ENCODE peak calls at places on chromosomes 2 and 18, in eight cellular contexts. V is neural progenitor cell; E is tibial nerve; O is heart right ventricle; B is CD8-positive, alpha-beta T cell; U is GM23248; S is psoas muscle; D is neuronal stem cell. P is an unnamed sample.

GRCh38 chr18:39345321-39345720 is 1779.7 kb upstream of the CELF4 start:
- DNase-seq in E (no peak), D (no peak), B (no peak), O (no peak), V (no peak), U (no peak), S (no peak), P (no peak)

GRCh38 chr2:160869411-160869810 is 290.8 kb upstream of the TANK start:
- DNase-seq in S (no peak), B (no peak), O (no peak), V (no peak), U (peak), E (peak), D (no peak), P (no peak)

GRCh38 chr2:231011526-231011925 is 15.6 kb downstream of the SPATA3 start:
- DNase-seq in D (no peak), E (no peak), S (no peak), B (no peak), O (no peak), U (no peak), V (no peak), P (no peak)

GRCh38 chr2:61405813-61406212 is 65.1 kb downstream of the USP34 start:
- DNase-seq in B (no peak), O (no peak), V (no peak), E (no peak), S (no peak), D (no peak), U (no peak), P (no peak)

GRCh38 chr18:63975632-63976031 is 5.8 kb downstream of the SERPINB8 start:
- DNase-seq in V (no peak), B (no peak), E (no peak), O (no peak), D (no peak), U (no peak), S (no peak), P (no peak)

GRCh38 chr2:160583823-160584537 is 90.4 kb upstream of the RBMS1 start:
- DNase-seq in U (no peak), O (no peak), D (no peak), E (no peak), B (no peak), V (no peak), S (no peak), P (no peak)

GRCh38 chr2:107808986-107809385 is 17.7 kb upstream of the RGPD4 start:
- DNase-seq in V (no peak), O (peak), D (no peak), S (peak), U (peak), E (no peak), B (no peak), P (no peak)

GRCh38 chr2:68932392-68932791 is 20.3 kb downstream of the GKN2 start:
- DNase-seq in V (no peak), O (no peak), E (no peak), B (no peak), D (no peak), S (no peak), U (no peak), P (no peak)

GRCh38 chr2:20135631-20136050 is 84.2 kb upstream of the LAPTM4A start:
- DNase-seq in D (peak), B (peak), E (peak), U (peak), V (peak), S (peak), O (peak), P (no peak)

GRCh38 chr2:173027181-173028128 is 48.2 kb upstream of the MAP3K20 start:
- DNase-seq in O (peak), V (peak), S (peak), E (peak), U (peak), B (peak), D (peak), P (peak)
- H3K27ac ChIP-seq in O (peak), V (no peak), S (peak), E (peak), U (no peak), B (no peak), D (no peak), P (no peak)

GRCh38 chr2:173435574-173435973 is 80.9 kb downstream of the CDCA7 start:
- DNase-seq in O (no peak), D (no peak), S (no peak), B (no peak), V (no peak), E (no peak), U (no peak), P (no peak)

GRCh38 chr2:173434729-173435345 is 80.2 kb downstream of the CDCA7 start:
- DNase-seq in V (no peak), U (no peak), S (no peak), E (no peak), O (no peak), B (no peak), D (no peak), P (no peak)

GRCh38 chr2:173431191-173431590 is 76.5 kb downstream of the CDCA7 start:
- DNase-seq in B (no peak), S (no peak), E (no peak), O (no peak), V (no peak), U (no peak), D (no peak), P (no peak)

GRCh38 chr2:173436088-173436487 is 81.4 kb downstream of the CDCA7 start:
- DNase-seq in D (no peak), O (no peak), B (no peak), E (no peak), U (no peak), V (no peak), S (no peak), P (no peak)

GRCh38 chr2:173432049-173432754 is 77.5 kb downstream of the CDCA7 start:
- DNase-seq in O (no peak), E (no peak), D (no peak), S (no peak), V (no peak), B (no peak), U (peak), P (no peak)
- H3K27ac ChIP-seq in O (no peak), E (no peak), D (no peak), S (no peak), V (no peak), B (no peak), U (no peak), P (no peak)

DNA sequence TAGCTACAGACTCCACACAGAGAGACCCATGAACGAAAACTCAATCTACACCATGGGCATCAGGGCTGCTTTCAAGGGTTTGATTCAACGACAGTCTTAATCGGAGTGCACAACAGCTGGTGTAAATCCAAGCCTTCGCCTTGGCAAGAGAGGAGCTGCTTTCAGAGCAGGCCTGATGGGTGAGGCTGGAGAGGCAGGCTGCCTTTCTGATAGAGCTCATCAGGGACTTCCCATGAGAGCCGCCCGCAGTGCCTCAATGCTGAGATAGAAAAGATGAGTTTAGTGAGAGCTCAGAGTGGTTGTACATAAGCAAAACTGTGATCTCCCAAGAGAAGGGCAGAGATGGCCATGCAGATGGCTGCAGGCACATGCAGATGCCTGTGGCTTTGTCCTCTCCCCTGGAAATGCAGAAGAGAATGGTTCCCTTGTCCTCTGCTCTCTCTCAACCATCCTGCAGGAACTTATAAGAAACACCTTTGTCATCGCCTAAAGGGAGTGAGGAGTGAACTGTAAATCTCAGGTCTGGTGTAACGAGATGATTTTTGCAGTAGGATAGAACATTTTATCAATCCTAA is 122.1 kb downstream of the ARL4C start:
- DNase-seq in O (no peak), V (no peak), S (no peak), E (no peak), U (no peak), B (no peak), D (no peak), P (no peak)
- H3K27ac ChIP-seq in O (no peak), V (no peak), S (no peak), E (no peak), U (no peak), B (no peak), D (no peak), P (no peak)

GRCh38 chr2:217611056-217611455 is 391.7 kb downstream of the TNS1 start:
- DNase-seq in O (no peak), S (no peak), E (no peak), D (no peak), B (no peak), U (no peak), V (no peak), P (no peak)
- H3K27ac ChIP-seq in O (no peak), S (no peak), E (no peak), D (no peak), B (peak), U (no peak), V (no peak), P (no peak)

GRCh38 chr2:65373365-65373918 is 59.0 kb downstream of the SPRED2 start:
- DNase-seq in O (no peak), D (no peak), B (no peak), E (no peak), V (no peak), U (no peak), S (no peak), P (no peak)
- H3K27ac ChIP-seq in O (no peak), D (no peak), B (no peak), E (no peak), V (no peak), U (no peak), S (no peak), P (no peak)

DNA sequence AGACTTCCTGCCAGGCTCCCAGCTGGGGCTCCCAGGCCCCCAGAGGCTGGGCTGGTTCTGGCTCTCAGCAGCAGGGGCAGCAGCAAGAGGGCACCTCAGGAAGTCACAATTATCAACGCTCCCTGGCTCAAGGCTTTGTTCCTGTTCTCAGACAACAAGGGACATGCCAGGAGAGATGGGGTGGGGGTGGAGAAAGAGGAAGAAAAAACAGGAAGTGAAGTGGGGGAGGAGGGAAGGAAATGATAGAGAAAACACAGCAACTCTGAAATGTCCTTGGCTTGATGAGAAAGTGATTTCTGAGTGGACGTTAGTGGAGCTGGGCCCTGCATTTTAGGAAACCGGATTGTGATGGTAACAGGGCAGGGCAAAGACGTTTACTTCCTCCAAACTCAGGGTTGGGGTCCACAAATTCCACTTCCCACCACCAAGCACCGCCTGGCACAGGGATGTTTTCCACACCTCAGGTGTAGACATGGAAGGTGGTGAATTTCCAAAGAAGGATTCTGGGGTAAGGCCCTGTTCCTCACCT is 40.4 kb downstream of the CYRIA start:
- DNase-seq in O (peak), S (peak), E (peak), B (no peak), V (no peak), U (no peak), D (no peak), P (peak)
- H3K27ac ChIP-seq in O (peak), S (peak), E (peak), B (no peak), V (no peak), U (no peak), D (no peak), P (peak)

GRCh38 chr18:60534539-60534938 is 162.0 kb upstream of the MC4R start:
- DNase-seq in U (peak), B (no peak), D (no peak), O (no peak), V (no peak), S (no peak), E (no peak), P (no peak)
- H3K27ac ChIP-seq in U (no peak), B (no peak), D (no peak), O (no peak), V (no peak), S (no peak), E (no peak), P (no peak)

GRCh38 chr2:118913805-118914645 is 28.0 kb upstream of the MARCO start:
- DNase-seq in U (peak), S (no peak), E (no peak), D (no peak), B (no peak), O (no peak), V (no peak), P (no peak)
- H3K27ac ChIP-seq in U (no peak), S (peak), E (no peak), D (no peak), B (no peak), O (no peak), V (no peak), P (no peak)